ENCODE peak calls at places on chromosomes 4 and X, in nine cellular contexts. O, L, B, P, N, E, M, U and R are unnamed samples. For H3K36me3, the result is how much of the 10 kb centered on the place peaks cover.

GRCh38 chr4:165580379-165580905 is 201.6 kb downstream of the CPE start:
- DNase-seq in L (no peak), E (peak), N (peak), O (peak), P (no peak), M (no peak), B (peak), U (no peak), R (no peak)

GRCh38 chr4:29081230-29081955 is 1638.8 kb upstream of the PCDH7 start:
- DNase-seq in P (no peak), O (peak), M (no peak), E (peak), L (no peak), B (no peak), U (no peak), N (no peak), R (no peak)

GRCh38 chr4:174303687-174304086 is 20.0 kb downstream of the CEP44 start:
- DNase-seq in P (no peak), N (no peak), B (no peak), M (no peak), L (no peak), O (no peak), U (no peak), E (no peak), R (no peak)

GRCh38 chr4:108651068-108651794 is 832 bp downstream of the OSTC start:
- DNase-seq in E (peak), M (no peak), U (peak), P (no peak), N (peak), O (peak), L (no peak), B (no peak), R (no peak)

GRCh38 chr4:26490980-26491284 is 648 bp upstream of the CCKAR start:
- DNase-seq in N (no peak), O (no peak), L (no peak), M (no peak), E (no peak), P (no peak), U (no peak), B (no peak), R (no peak)

GRCh38 chrX:68498508-68499379 is at the start of gene YIPF6:
- DNase-seq in M (peak), E (peak), L (peak), U (peak), P (peak), O (peak), B (peak), N (peak), R (peak)

GRCh38 chrX:48698306-48698705 is 1.8 kb downstream of the SUV39H1 start:
- DNase-seq in P (no peak), L (no peak), M (no peak), N (no peak), U (no peak), O (no peak), E (no peak), B (no peak), R (no peak)

GRCh38 chrX:139795196-139795595 is 87.2 kb upstream of the MCF2 start:
- DNase-seq in O (no peak), B (no peak), U (no peak), L (no peak), M (no peak), P (no peak), E (no peak), N (no peak), R (no peak)

GRCh38 chr4:185559913-185560281 is 24.6 kb upstream of the PDLIM3 start:
- DNase-seq in L (peak), B (peak), N (peak), U (no peak), P (peak), E (peak), O (peak), M (no peak), R (no peak)

GRCh38 chr4:100895572-100896197 is 377.9 kb upstream of the EMCN start:
- DNase-seq in U (peak), L (no peak), O (no peak), E (no peak), P (no peak), N (no peak), M (no peak), B (no peak), R (no peak)

GRCh38 chr4:5821665-5822358 is 71.1 kb downstream of the CRMP1 start:
- DNase-seq in U (no peak), M (no peak), O (no peak), N (no peak), B (no peak), P (no peak), E (no peak), L (no peak), R (peak)

GRCh38 chrX:126655061-126655460 is 102.4 kb upstream of the DCAF12L1 start:
- DNase-seq in B (no peak), U (no peak), N (no peak), E (no peak), L (no peak), M (no peak), P (no peak), O (peak), R (no peak)

GRCh38 chr4:152348670-152349069 is 187.2 kb downstream of the FBXW7 start:
- DNase-seq in P (no peak), B (no peak), N (no peak), M (no peak), E (no peak), L (no peak), O (no peak), U (no peak), R (no peak)

GRCh38 chr4:76690091-76690905 is 207.6 kb downstream of the SOWAHB start:
- DNase-seq in P (no peak), E (peak), B (no peak), O (peak), L (no peak), U (no peak), M (no peak), N (no peak), R (no peak)

GRCh38 chr4:64417974-64418373 is 8.7 kb upstream of the TECRL start:
- DNase-seq in P (no peak), M (no peak), E (no peak), L (no peak), N (no peak), O (peak), U (no peak), B (peak), R (no peak)

GRCh38 chr4:97998203-97998602 is 145.1 kb downstream of the STPG2 start:
- DNase-seq in P (no peak), N (no peak), B (no peak), M (no peak), L (no peak), E (no peak), U (no peak), O (no peak), R (no peak)

GRCh38 chr4:168751263-168752225 is 254.7 kb downstream of the PALLD start:
- DNase-seq in O (peak), L (no peak), B (no peak), N (peak), E (peak), P (no peak), U (no peak), M (no peak), R (no peak)

GRCh38 chrX:20585782-20586181 is 319.1 kb upstream of the RPS6KA3 start:
- DNase-seq in U (no peak), N (no peak), M (no peak), E (no peak), P (no peak), B (no peak), O (no peak), L (no peak), R (no peak)

GRCh38 chr4:37837446-37837845 is 11.0 kb downstream of the PGM2 start:
- DNase-seq in O (no peak), L (no peak), N (peak), M (no peak), P (no peak), U (peak), E (peak), B (no peak), R (no peak)

GRCh38 chrX:106959897-106960296 is 39.7 kb downstream of the CLDN2 start:
- DNase-seq in E (peak), N (peak), B (no peak), P (no peak), L (no peak), O (peak), U (no peak), M (no peak), R (no peak)

GRCh38 chr4:18111100-18111499 is 89.5 kb upstream of the LCORL start:
- DNase-seq in U (no peak), P (no peak), L (no peak), N (no peak), M (no peak), B (no peak), E (no peak), O (peak), R (no peak)

GRCh38 chrX:150547511-150548115 is 20.8 kb upstream of the MTM1 start:
- DNase-seq in U (no peak), L (peak), M (peak), N (peak), B (peak), E (peak), P (peak), O (peak), R (peak)

GRCh38 chr4:41142946-41143720 is 71.2 kb downstream of the APBB2 start:
- DNase-seq in M (peak), E (peak), P (peak), L (peak), U (no peak), O (peak), B (peak), N (peak), R (no peak)

GRCh38 chr4:6207602-6208001 is 7.3 kb upstream of the JAKMIP1 start:
- DNase-seq in U (no peak), M (peak), E (no peak), L (no peak), P (no peak), N (no peak), O (no peak), B (no peak), R (no peak)

GRCh38 chrX:107599371-107599970 is 28.8 kb upstream of the PRPS1 start:
- DNase-seq in U (no peak), P (no peak), E (peak), L (no peak), M (no peak), B (no peak), N (no peak), O (no peak), R (no peak)

GRCh38 chr4:80307183-80307735 is 28.3 kb upstream of the CFAP299 start:
- DNase-seq in B (no peak), U (no peak), L (no peak), E (no peak), P (no peak), O (peak), M (no peak), N (peak), R (no peak)

GRCh38 chr4:55124337-55125076 is 888 bp downstream of the KDR start:
- DNase-seq in N (peak), E (peak), U (no peak), B (peak), O (no peak), M (no peak), L (no peak), P (no peak), R (peak)

GRCh38 chr4:110854021-110854678 is 231.3 kb upstream of the PITX2 start:
- DNase-seq in B (no peak), M (no peak), E (peak), U (no peak), L (no peak), N (peak), P (no peak), O (no peak), R (no peak)

GRCh38 chr4:158788608-158789007 is 19.8 kb downstream of the FNIP2 start:
- DNase-seq in E (no peak), U (no peak), N (no peak), M (no peak), B (no peak), L (no peak), O (no peak), P (no peak), R (no peak)

GRCh38 chr4:152831416-152831815 is 51.7 kb downstream of the ARFIP1 start:
- DNase-seq in E (no peak), P (no peak), U (no peak), B (no peak), O (no peak), L (no peak), N (no peak), M (no peak), R (no peak)

GRCh38 chrX:9341305-9342201 is 123.3 kb upstream of the TBL1X start:
- DNase-seq in O (peak), B (peak), U (peak), M (peak), L (peak), E (peak), N (no peak), P (peak), R (peak)

GRCh38 chrX:43141885-43142284 is 363.9 kb upstream of the PPP1R2C start:
- DNase-seq in B (no peak), O (no peak), N (no peak), P (no peak), M (no peak), E (no peak), U (no peak), L (no peak), R (no peak)

GRCh38 chrX:40504801-40505605 is 75.8 kb upstream of the ATP6AP2 start:
- DNase-seq in M (no peak), U (no peak), O (no peak), B (no peak), N (peak), L (no peak), E (peak), P (no peak), R (no peak)

GRCh38 chr4:15507679-15508078 is 38.0 kb downstream of the CC2D2A start:
- DNase-seq in U (no peak), N (no peak), E (no peak), O (no peak), B (no peak), L (no peak), P (no peak), M (no peak), R (no peak)

GRCh38 chrX:139203681-139204575 is 326.6 kb upstream of the F9 start:
- DNase-seq in P (no peak), B (no peak), N (no peak), U (no peak), E (no peak), O (peak), L (peak), M (no peak), R (peak)

GRCh38 chr4:53453385-53453784 is 75.9 kb downstream of the FIP1L1 start:
- DNase-seq in E (no peak), U (no peak), O (no peak), P (no peak), N (no peak), L (no peak), B (peak), M (no peak), R (no peak)
- H3K36me3 ChIP-seq in E (under half), U (half or more), O (under half), P (under half), N (under half), L (under half), B (half or more), M (under half), R (half or more)

GRCh38 chrX:71640002-71640401 is 21.7 kb upstream of the CXCR3 start:
- DNase-seq in B (no peak), O (no peak), M (no peak), P (no peak), L (no peak), U (no peak), E (no peak), N (no peak), R (no peak)

GRCh38 chrX:71636438-71637252 is 18.3 kb upstream of the CXCR3 start:
- DNase-seq in O (no peak), U (peak), M (no peak), L (no peak), N (no peak), E (no peak), B (peak), P (no peak), R (no peak)

GRCh38 chrX:71637848-71638247 is 19.5 kb upstream of the CXCR3 start:
- DNase-seq in U (peak), P (no peak), B (no peak), N (peak), L (no peak), M (no peak), E (peak), O (no peak), R (no peak)

GRCh38 chrX:71637253-71637618 is 18.9 kb upstream of the CXCR3 start:
- DNase-seq in E (peak), P (no peak), O (no peak), L (no peak), M (no peak), B (no peak), N (no peak), U (no peak), R (no peak)

GRCh38 chrX:71638409-71638808 is 20.1 kb upstream of the CXCR3 start:
- DNase-seq in B (no peak), P (no peak), L (no peak), M (no peak), N (no peak), U (no peak), O (no peak), E (no peak), R (no peak)
- H3K27ac ChIP-seq in B (peak), P (no peak), L (no peak), M (peak), N (peak), U (peak), O (no peak), E (no peak), R (no peak)

GRCh38 chrX:153782324-153782723 is 1.5 kb downstream of the SRPK3 start:
- DNase-seq in B (no peak), U (no peak), P (no peak), O (no peak), L (no peak), E (no peak), M (no peak), N (no peak), R (no peak)
- TF ChIP-seq CTCF in B (no peak), U (peak), P (no peak), O (no peak), L (no peak), E (no peak), M (no peak), N (peak), R (no peak)

DNA sequence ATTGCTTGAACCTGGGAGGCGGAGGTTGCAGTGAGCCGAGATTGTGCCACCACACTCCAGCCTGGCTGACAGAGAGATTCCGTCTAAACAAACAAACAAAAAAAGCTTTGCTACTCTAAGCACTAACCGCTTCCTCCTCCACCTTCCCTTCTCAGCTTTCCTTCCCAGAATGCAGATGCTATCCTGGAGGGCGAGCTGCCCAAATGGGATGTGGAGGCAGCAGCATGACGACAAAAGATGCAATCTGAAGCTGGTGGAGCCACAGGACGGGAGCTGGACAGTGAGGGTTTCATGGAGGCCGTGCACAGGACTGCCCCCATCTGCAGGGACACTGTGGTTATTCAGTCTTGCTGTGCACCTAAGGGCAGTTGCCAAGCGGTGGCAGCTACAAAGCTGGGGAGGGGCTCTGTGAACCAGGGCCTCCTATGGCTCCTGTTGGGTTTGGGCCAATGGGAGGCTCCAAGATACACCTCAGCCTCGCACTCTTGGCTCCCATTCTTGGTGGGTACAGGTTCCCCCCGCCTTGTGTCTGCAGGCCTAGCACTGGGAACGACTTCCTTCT is 47.5 kb downstream of the WDR1 start:
- DNase-seq in O (no peak), E (no peak), M (no peak), U (no peak), N (no peak), P (no peak), L (no peak), B (no peak), R (no peak)
- H3K36me3 ChIP-seq in O (under half), E (under half), M (under half), U (under half), N (under half), P (under half), L (under half), B (half or more), R (under half)

GRCh38 chr4:57070461-57070860 is 39.7 kb downstream of the IGFBP7 start:
- DNase-seq in B (no peak), O (no peak), P (no peak), E (no peak), N (no peak), U (no peak), M (no peak), L (no peak), R (no peak)
- H3K27ac ChIP-seq in B (peak), O (no peak), P (no peak), E (no peak), N (peak), U (no peak), M (peak), L (no peak), R (no peak)

GRCh38 chr4:82850684-82851083 is 40.3 kb downstream of the SEC31A start:
- DNase-seq in P (no peak), E (no peak), U (no peak), O (no peak), B (no peak), N (no peak), M (no peak), L (no peak), R (no peak)

GRCh38 chr4:82848706-82849105 is 42.2 kb downstream of the SEC31A start:
- DNase-seq in O (no peak), P (no peak), N (no peak), E (no peak), U (no peak), M (no peak), L (no peak), B (no peak), R (no peak)

GRCh38 chr4:82851318-82851717 is 39.6 kb downstream of the SEC31A start:
- DNase-seq in B (no peak), M (no peak), N (no peak), E (no peak), P (no peak), L (no peak), O (no peak), U (no peak), R (no peak)

GRCh38 chr4:82851902-82852750 is 38.8 kb downstream of the SEC31A start:
- DNase-seq in N (no peak), M (no peak), O (peak), L (no peak), B (no peak), P (no peak), U (peak), E (peak), R (no peak)

GRCh38 chr4:82852751-82853053 is 38.3 kb downstream of the SEC31A start:
- DNase-seq in E (no peak), M (no peak), U (no peak), O (no peak), L (no peak), P (no peak), B (no peak), N (no peak), R (no peak)
- TF ChIP-seq CTCF in E (no peak), M (no peak), U (no peak), O (no peak), L (no peak), P (no peak), B (no peak), N (no peak), R (no peak)

GRCh38 chrX:70043685-70044084 is 6.1 kb downstream of the AWAT2 start:
- DNase-seq in B (no peak), M (peak), N (no peak), P (no peak), U (no peak), L (no peak), O (no peak), E (no peak), R (no peak)
- H3K36me3 ChIP-seq in B (under half), M (under half), N (under half), P (under half), U (under half), L (under half), O (under half), E (under half), R (under half)